ENCODE peak calls at places on chromosome 18, in four cellular contexts. Z, D, N and Q are unnamed samples.

GRCh38 chr18:36688020-36688965 is 140.5 kb downstream of the TPGS2 start:
- DNase-seq in N (peak), Z (peak), D (peak), Q (peak)

GRCh38 chr18:46374850-46375249 is 270.7 kb downstream of the HAUS1 start:
- DNase-seq in Z (no peak), D (no peak), N (no peak), Q (no peak)

GRCh38 chr18:11052800-11053199 is 96.6 kb downstream of the PIEZO2 start:
- DNase-seq in Z (no peak), D (peak), N (no peak), Q (no peak)

GRCh38 chr18:78517328-78517727 is 462.3 kb upstream of the SALL3 start:
- DNase-seq in D (no peak), N (no peak), Z (no peak), Q (no peak)

GRCh38 chr18:22465859-22466602 is 48.3 kb upstream of the CTAGE1 start:
- DNase-seq in Z (no peak), N (peak), D (peak), Q (no peak)

GRCh38 chr18:37160038-37160745 is 331.3 kb downstream of the KIAA1328 start:
- DNase-seq in Z (no peak), N (no peak), D (no peak), Q (no peak)

GRCh38 chr18:55753643-55754255 is 165.8 kb upstream of the TCF4 start:
- DNase-seq in Z (no peak), N (peak), D (peak), Q (no peak)

GRCh38 chr18:48079885-48080284 is 149.4 kb upstream of the SMAD2 start:
- DNase-seq in D (no peak), N (no peak), Z (no peak), Q (no peak)

GRCh38 chr18:38368886-38369285 is 803.3 kb upstream of the CELF4 start:
- DNase-seq in N (no peak), Z (no peak), D (peak), Q (no peak)

GRCh38 chr18:76491436-76491800 is 3.6 kb downstream of the ZNF516 start:
- DNase-seq in D (no peak), Z (peak), N (no peak), Q (peak)

GRCh38 chr18:72086421-72086820 is 457.7 kb downstream of the CBLN2 start:
- DNase-seq in Z (peak), D (peak), N (no peak), Q (no peak)

GRCh38 chr18:56748698-56749268 is 97.6 kb downstream of the WDR7 start:
- DNase-seq in N (peak), Z (no peak), D (peak), Q (no peak)

GRCh38 chr18:70907673-70908072 is 618.8 kb downstream of the SOCS6 start:
- DNase-seq in N (no peak), Z (no peak), D (no peak), Q (no peak)